ENCODE peak calls at places on chromosomes 4 and X, in five cellular contexts. W is astrocyte of the spinal cord, H is mucosa of descending colon, U is foreskin fibroblast, V is colonic mucosa. O is an unnamed sample.
A peak's percentile ranks its signal among the peaks of the same experiment; 100 is the strongest.

GRCh38 chrX:130330706-130331105 is 9.0 kb upstream of the SLC25A14 start:
- DNase-seq in W (peak; percentile 48), H (peak; percentile 61), U (peak; percentile 9), V (peak; percentile 57), O (peak; percentile 41)

GRCh38 chr4:99665981-99666380 is 8.4 kb upstream of the C4orf54 start:
- DNase-seq in W (no peak), H (no peak), U (no peak), V (no peak), O (no peak)

GRCh38 chr4:105474110-105474518 is 252 bp upstream of the PPA2 start:
- DNase-seq in W (peak; percentile 86), H (peak; percentile 93), U (peak; percentile 81), V (peak; percentile 90), O (no peak)

GRCh38 chrX:150086371-150086770 is 148.1 kb upstream of the EOLA2 start:
- DNase-seq in W (no peak), H (no peak), U (no peak), V (no peak), O (no peak)

GRCh38 chr4:83768146-83768545 is 232.2 kb downstream of the GPAT3 start:
- DNase-seq in W (no peak), H (no peak), U (no peak), V (no peak), O (no peak)

GRCh38 chrX:13239272-13239671 is 80.6 kb downstream of the ATXN3L start:
- DNase-seq in W (no peak), H (no peak), U (no peak), V (no peak), O (no peak)

GRCh38 chr4:60034371-60034770 is 1165.8 kb upstream of the ADGRL3 start:
- DNase-seq in W (no peak), H (no peak), U (no peak), V (no peak), O (no peak)

GRCh38 chr4:15132739-15133138 is 130.5 kb downstream of the CPEB2 start:
- DNase-seq in W (no peak), H (no peak), U (peak; percentile 5), V (no peak), O (no peak)

GRCh38 chr4:156443488-156443887 is 489.8 kb upstream of the CTSO start:
- DNase-seq in W (no peak), H (no peak), U (no peak), V (no peak), O (no peak)

GRCh38 chrX:109871489-109871888 is 131.4 kb upstream of the TMEM164 start:
- DNase-seq in W (no peak), H (no peak), U (no peak), V (no peak), O (no peak)

GRCh38 chr4:158162637-158163036 is 10.2 kb downstream of the GASK1B start:
- DNase-seq in W (no peak), H (no peak), U (no peak), V (no peak), O (no peak)

GRCh38 chr4:167020410-167020809 is 213.9 kb downstream of the SPOCK3 start:
- DNase-seq in W (no peak), H (no peak), U (no peak), V (no peak), O (no peak)

GRCh38 chrX:119755981-119756533 is 2.3 kb upstream of the SOWAHD start:
- DNase-seq in W (no peak), H (no peak), U (no peak), V (no peak), O (no peak)

GRCh38 chr4:13162886-13163285 is 321.3 kb downstream of the RAB28 start:
- DNase-seq in W (peak; percentile 25), H (no peak), U (no peak), V (no peak), O (no peak)

GRCh38 chr4:169068423-169068822 is 58.4 kb upstream of the CBR4 start:
- DNase-seq in W (no peak), H (no peak), U (no peak), V (no peak), O (no peak)

GRCh38 chrX:17039826-17040225 is 93.4 kb downstream of the REPS2 start:
- DNase-seq in W (peak; percentile 66), H (no peak), U (no peak), V (no peak), O (no peak)

GRCh38 chrX:16712825-16713155 is 321 bp upstream of the CTPS2 start:
- DNase-seq in W (no peak), H (no peak), U (no peak), V (no peak), O (no peak)

GRCh38 chrX:155577682-155578081 is 35.1 kb downstream of the TMLHE start:
- DNase-seq in W (no peak), H (no peak), U (no peak), V (no peak), O (no peak)

GRCh38 chr4:53197760-53198150 is 168.1 kb downstream of the SCFD2 start:
- DNase-seq in W (no peak), H (no peak), U (no peak), V (no peak), O (no peak)

GRCh38 chr4:139807483-139807882 is 141.9 kb downstream of the MGST2 start:
- DNase-seq in W (no peak), H (no peak), U (no peak), V (no peak), O (no peak)

GRCh38 chrX:132480581-132481203 is 8.1 kb downstream of the MBNL3 start:
- DNase-seq in W (peak; percentile 19), H (peak; percentile 48), U (peak; percentile 82), V (peak; percentile 69), O (peak; percentile 53)

GRCh38 chr4:104490770-104491395 is 3.8 kb downstream of the CXXC4 start:
- DNase-seq in W (peak; percentile 64), H (peak; percentile 81), U (no peak), V (peak; percentile 69), O (no peak)

GRCh38 chr4:4575284-4576211 is 33.7 kb upstream of the STX18 start:
- DNase-seq in W (peak; percentile 61), H (peak; percentile 81), U (peak; percentile 52), V (peak; percentile 72), O (no peak)

GRCh38 chr4:81214518-81215218 is 354 bp downstream of the PRKG2 start:
- DNase-seq in W (peak; percentile 31), H (peak; percentile 36), U (no peak), V (peak; percentile 22), O (no peak)
- H3K4me3 ChIP-seq in W (peak overlapping the region; percentile 44), H (peak overlapping the region; percentile 3), U (peak overlapping the region; percentile 51), V (peak overlapping the region; percentile 34), O (peak overlapping the region; percentile 34)

DNA sequence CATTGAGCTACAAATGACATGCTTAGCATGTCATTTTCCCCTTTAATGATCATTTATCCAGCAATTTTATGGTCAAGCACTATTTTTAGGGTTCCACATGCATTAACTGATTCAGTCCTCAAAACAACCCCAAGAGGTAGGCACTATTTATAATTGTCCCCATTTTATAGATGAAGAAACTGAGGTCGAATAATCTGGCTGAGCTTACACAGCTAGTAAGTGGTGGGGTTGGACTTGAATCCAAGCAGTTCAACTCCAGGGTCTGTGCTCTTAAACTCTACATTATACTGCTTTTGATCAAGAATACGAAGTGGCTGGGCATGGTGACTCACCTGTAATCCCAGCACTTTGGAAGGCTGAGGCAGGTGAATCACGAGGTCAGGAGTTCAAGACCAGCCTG is 3.2 kb upstream of the CHRNA9 start:
- DNase-seq in W (no peak), H (no peak), U (no peak), V (no peak), O (no peak)
- TF ChIP-seq CTCF in W (no peak), H (no peak), U (no peak), V (no peak), O (no peak)

DNA sequence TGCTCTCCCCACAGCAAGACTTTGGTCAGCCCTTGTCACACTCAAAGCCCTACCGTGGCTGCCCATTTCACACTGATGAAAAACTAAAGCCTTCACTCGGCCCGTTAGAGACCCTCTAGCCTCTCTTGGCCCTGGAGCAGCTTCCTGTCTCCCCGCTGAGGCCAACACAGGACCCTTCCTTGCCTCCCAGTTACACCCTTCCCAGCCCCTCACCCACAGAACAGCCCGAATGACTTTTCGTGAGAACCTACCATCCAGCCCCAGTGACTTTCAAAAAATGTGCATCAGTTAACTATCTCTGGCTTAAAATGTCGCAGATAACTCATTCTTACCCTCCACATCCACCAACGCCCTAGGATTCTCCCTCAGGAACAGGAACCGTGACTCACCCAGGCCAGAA is 756 bp upstream of the TAF9B start:
- DNase-seq in W (no peak), H (no peak), U (no peak), V (no peak), O (no peak)
- H3K4me3 ChIP-seq in W (no peak overlapping the region), H (no peak overlapping the region), U (no peak overlapping the region), V (no peak overlapping the region), O (peak overlapping the region; percentile 74)

GRCh38 chrX:140034916-140035315 is 69.6 kb upstream of the CXorf66 start:
- DNase-seq in W (peak; percentile 9), H (no peak), U (no peak), V (no peak), O (no peak)
- TF ChIP-seq CTCF in W (peak; percentile 27), H (no peak), U (no peak), V (no peak), O (peak; percentile 44)

GRCh38 chrX:133984857-133985163 is 584 bp downstream of the GPC3 start:
- DNase-seq in W (no peak), H (no peak), U (no peak), V (no peak), O (no peak)
- H3K4me3 ChIP-seq in W (no peak overlapping the region), H (no peak overlapping the region), U (no peak overlapping the region), V (no peak overlapping the region), O (no peak overlapping the region)

GRCh38 chr4:2105559-2105958 is 46.4 kb downstream of the NAT8L start:
- DNase-seq in W (no peak), H (no peak), U (peak; percentile 32), V (no peak), O (no peak)
- TF ChIP-seq CTCF in W (no peak), H (no peak), U (no peak), V (no peak), O (no peak)

DNA sequence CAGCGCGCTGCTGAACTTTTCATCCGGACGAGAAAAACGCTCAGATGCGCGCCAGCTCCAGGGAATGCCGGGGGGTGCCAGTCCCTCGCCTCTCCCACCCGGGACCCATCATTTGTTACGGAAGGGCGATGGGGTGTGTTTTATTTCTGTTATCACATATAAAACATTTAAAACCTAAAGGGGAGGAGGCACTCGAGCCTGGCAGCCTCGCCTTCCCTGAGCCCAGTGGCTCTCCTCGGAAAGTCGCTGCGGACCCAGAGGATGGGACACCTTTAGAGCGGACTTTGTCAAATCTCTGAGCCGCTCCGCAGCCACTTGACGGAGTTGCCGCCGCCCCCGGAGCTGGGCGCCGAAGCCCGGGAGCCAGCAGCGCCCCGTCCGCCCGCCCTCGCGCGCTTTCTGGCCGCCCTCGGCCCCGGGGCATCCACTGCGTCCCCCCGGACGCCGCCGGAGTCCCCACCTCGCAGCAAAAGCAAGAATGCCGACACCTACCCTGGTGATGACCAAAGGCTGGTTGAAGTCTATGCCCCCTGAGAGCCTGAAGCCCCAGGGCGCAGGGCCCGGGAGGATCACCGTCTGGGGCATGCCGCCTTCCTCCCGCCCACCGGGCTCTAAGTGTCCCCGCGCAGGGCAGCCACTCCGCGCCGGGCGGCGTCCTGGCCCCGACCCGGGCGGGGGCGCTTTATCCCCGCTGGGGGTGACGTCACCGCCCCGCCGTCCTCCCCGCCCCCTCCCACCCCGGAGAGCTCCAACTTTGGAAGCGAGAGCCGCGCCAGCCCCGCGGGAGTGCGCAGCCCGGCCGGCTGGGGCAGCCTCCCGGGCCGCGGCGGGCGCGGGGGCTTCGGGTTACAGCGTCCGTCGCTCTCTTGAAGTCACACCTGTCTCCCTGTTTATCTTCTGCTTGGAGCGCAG is at the start of gene PDLIM3:
- DNase-seq in W (peak; percentile 34), H (peak; percentile 63), U (no peak), V (peak; percentile 36), O (no peak)
- H3K4me3 ChIP-seq in W (peak within 1 kb of the TSS; percentile 64), H (peak within 1 kb of the TSS; percentile 38), U (peak within 1 kb of the TSS; percentile 43), V (peak within 1 kb of the TSS; percentile 56), O (peak within 1 kb of the TSS; percentile 54)

O was measured in LNCaP clone FGC.